ENCODE peak calls at places on chromosomes 5 and 9, in six cellular contexts. W is HepG2, M is K562, L is H1, P is GM12891, B is GM12878. H is an unnamed sample.

GRCh38 chr9:128992995-128993394 is 35.1 kb downstream of the SH3GLB2 start:
- DNase-seq in W (no peak), M (no peak), L (no peak), P (no peak), B (no peak), H (no peak)

GRCh38 chr5:4011943-4012342 is 416.3 kb downstream of the IRX1 start:
- DNase-seq in W (no peak), M (no peak), L (no peak), P (no peak), B (no peak), H (no peak)

GRCh38 chr5:10671041-10672008 is 89.7 kb downstream of the DAP start:
- DNase-seq in W (no peak), M (no peak), L (no peak), P (no peak), B (no peak), H (no peak)

GRCh38 chr5:136016945-136017530 is 11.8 kb upstream of the TGFBI start:
- DNase-seq in W (no peak), M (no peak), L (no peak), P (no peak), B (no peak), H (no peak)

GRCh38 chr5:172678902-172679301 is 37.8 kb downstream of the NEURL1B start:
- DNase-seq in W (no peak), M (peak), L (no peak), P (no peak), B (no peak), H (no peak)

GRCh38 chr5:23314827-23315226 is 192.6 kb upstream of the PRDM9 start:
- DNase-seq in W (no peak), M (no peak), L (no peak), P (no peak), B (no peak), H (no peak)

GRCh38 chr9:6902423-6902822 is 144.7 kb downstream of the KDM4C start:
- DNase-seq in W (no peak), M (no peak), L (no peak), P (no peak), B (no peak), H (no peak)

GRCh38 chr9:5566054-5566618 is 55.8 kb downstream of the PDCD1LG2 start:
- DNase-seq in W (no peak), M (no peak), L (no peak), P (no peak), B (peak), H (no peak)

GRCh38 chr5:133610489-133611356 is 1.6 kb downstream of the FSTL4 start:
- DNase-seq in W (peak), M (peak), L (no peak), P (peak), B (no peak), H (peak)

GRCh38 chr5:177608243-177609075 is 8.5 kb downstream of the B4GALT7 start:
- DNase-seq in W (no peak), M (no peak), L (no peak), P (no peak), B (no peak), H (no peak)

GRCh38 chr5:158824167-158824882 is 275.4 kb downstream of the EBF1 start:
- DNase-seq in W (no peak), M (no peak), L (no peak), P (no peak), B (no peak), H (no peak)

GRCh38 chr5:106874974-106875373 is 795.8 kb downstream of the EFNA5 start:
- DNase-seq in W (no peak), M (no peak), L (no peak), P (no peak), B (no peak), H (no peak)

GRCh38 chr9:109945571-109945970 is 165.6 kb downstream of the PALM2AKAP2 start:
- DNase-seq in W (no peak), M (no peak), L (no peak), P (no peak), B (no peak), H (no peak)

GRCh38 chr9:128902351-128903078 is 18.3 kb upstream of the PHYHD1 start:
- DNase-seq in W (no peak), M (no peak), L (no peak), P (peak), B (no peak), H (peak)

GRCh38 chr9:111928342-111928720 is 31.7 kb downstream of the UGCG start:
- DNase-seq in W (no peak), M (no peak), L (no peak), P (no peak), B (no peak), H (no peak)

GRCh38 chr9:38038307-38039089 is 30.5 kb downstream of the SHB start:
- DNase-seq in W (no peak), M (peak), L (no peak), P (peak), B (no peak), H (no peak)

GRCh38 chr5:60377826-60378225 is 322.1 kb downstream of the DEPDC1B start:
- DNase-seq in W (no peak), M (no peak), L (no peak), P (no peak), B (no peak), H (no peak)

GRCh38 chr9:3337515-3337914 is 188.3 kb downstream of the RFX3 start:
- DNase-seq in W (no peak), M (peak), L (no peak), P (no peak), B (no peak), H (no peak)

GRCh38 chr9:135504262-135505229 is 4.1 kb downstream of the MRPS2 start:
- DNase-seq in W (peak), M (peak), L (no peak), P (peak), B (no peak), H (peak)

GRCh38 chr9:130182090-130182909 is 10.1 kb downstream of the NCS1 start:
- DNase-seq in W (no peak), M (no peak), L (no peak), P (no peak), B (no peak), H (no peak)

GRCh38 chr9:130180516-130180915 is 8.3 kb downstream of the NCS1 start:
- DNase-seq in W (no peak), M (no peak), L (no peak), P (no peak), B (no peak), H (no peak)

GRCh38 chr9:130179508-130179907 is 7.3 kb downstream of the NCS1 start:
- DNase-seq in W (no peak), M (no peak), L (no peak), P (no peak), B (no peak), H (no peak)

GRCh38 chr9:130183133-130183762 is 11.0 kb downstream of the NCS1 start:
- DNase-seq in W (peak), M (no peak), L (no peak), P (no peak), B (no peak), H (no peak)

GRCh38 chr9:130181645-130182044 is 9.4 kb downstream of the NCS1 start:
- DNase-seq in W (no peak), M (no peak), L (no peak), P (no peak), B (no peak), H (no peak)
- TF ChIP-seq TAF1 in W (no peak), M (no peak), L (no peak), P (no peak), B (no peak), H (no peak)

DNA sequence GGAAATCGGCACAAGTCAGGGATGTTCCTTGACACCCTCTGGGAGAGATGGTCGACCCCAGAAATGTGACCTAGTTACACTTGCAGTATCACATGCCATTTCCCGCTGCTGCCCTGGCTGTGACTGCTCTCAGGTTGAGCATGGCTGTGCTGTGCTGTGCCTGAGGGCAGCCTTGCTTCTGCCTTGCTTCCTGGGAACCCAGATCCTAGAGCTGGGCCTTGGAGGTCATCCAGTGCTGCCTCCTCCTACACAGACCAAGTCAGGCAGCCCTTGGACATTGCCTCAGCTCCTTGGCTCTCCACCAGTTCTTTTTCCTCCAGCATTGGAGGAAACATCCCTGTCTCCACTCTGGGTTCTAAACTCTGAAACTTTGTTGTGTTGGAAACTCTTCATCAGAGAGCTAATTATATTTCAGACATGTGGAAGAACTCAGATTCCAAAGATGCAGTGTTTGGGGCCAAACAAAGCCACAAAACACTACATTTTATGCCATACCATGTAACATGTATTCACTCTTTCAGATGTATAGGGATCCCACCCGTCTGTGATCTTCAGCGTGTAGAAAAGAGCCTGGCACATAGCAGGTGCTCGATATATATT is 6.1 kb downstream of the MAMDC2 start:
- DNase-seq in W (no peak), M (no peak), L (no peak), P (no peak), B (no peak), H (no peak)
- TF ChIP-seq POLR2A in W (no peak), M (no peak), L (no peak), P (no peak), B (no peak), H (no peak)

GRCh38 chr5:39475055-39475454 is 50.3 kb upstream of the DAB2 start:
- DNase-seq in W (no peak), M (no peak), L (no peak), P (no peak), B (no peak), H (no peak)

GRCh38 chr5:39476466-39477215 is 51.9 kb upstream of the DAB2 start:
- DNase-seq in W (no peak), M (no peak), L (no peak), P (no peak), B (no peak), H (no peak)

GRCh38 chr5:39479537-39479936 is 54.8 kb upstream of the DAB2 start:
- DNase-seq in W (no peak), M (no peak), L (no peak), P (no peak), B (no peak), H (no peak)

GRCh38 chr5:39482098-39482497 is 57.3 kb upstream of the DAB2 start:
- DNase-seq in W (no peak), M (no peak), L (no peak), P (no peak), B (no peak), H (no peak)

DNA sequence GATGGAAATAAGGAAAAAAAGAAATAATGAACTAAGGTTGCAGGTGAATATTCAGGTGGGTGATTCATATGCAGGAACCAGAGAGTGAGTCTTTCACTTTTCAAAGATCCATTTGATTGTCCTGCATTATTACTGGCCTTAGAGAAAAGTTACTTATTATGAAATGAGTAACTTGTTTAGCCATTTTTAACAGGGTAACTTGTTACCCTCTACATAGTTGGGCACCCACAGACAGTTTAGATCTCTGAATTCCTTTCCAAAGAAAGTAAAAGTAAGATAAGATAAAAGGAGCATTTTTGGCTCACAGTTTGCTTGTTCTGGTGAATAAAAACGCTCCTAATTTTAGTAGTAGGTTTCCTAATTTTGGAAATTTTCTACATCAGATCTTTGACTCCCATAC is 54.1 kb upstream of the DAB2 start:
- DNase-seq in W (no peak), M (no peak), L (no peak), P (no peak), B (no peak), H (no peak)
- TF ChIP-seq TAF1 in W (no peak), M (no peak), L (no peak), P (no peak), B (no peak), H (no peak)

DNA sequence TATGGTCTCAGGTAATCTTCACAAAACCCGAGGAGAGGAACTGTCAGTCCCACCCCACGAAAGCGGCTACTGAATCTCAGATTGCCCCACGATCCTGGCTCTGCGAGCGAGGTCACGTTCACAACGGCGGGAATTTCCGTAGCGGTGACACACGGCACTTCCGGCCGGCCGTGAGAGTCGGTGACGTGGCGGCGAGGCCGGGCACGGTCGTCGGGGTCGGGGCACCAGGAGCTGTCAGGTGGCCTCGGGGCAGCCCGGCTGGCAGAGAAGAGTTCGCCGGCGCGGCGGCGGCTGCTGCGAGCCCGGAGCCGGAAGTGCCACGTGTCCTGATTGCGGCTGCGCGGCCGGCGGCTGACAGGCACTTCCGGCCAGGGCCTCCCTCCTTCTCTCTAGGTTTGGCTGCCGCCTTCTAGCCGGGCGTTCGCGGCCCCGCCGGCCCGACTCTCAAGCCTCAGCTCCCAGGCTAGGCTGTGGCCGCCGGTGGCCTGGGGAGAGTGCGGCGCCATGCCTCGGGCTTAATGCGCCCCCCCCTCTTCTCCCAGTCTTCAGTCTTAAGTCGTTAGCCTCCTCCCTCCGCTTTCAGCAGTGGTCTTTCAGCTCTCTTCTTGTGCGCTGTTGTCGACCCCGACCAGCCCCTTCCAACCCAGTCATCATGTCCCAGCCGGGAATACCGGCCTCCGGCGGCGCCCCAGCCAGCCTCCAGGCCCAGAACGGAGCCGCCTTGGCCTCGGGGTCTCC is at the start of gene SEC24A:
- DNase-seq in W (peak), M (peak), L (peak), P (peak), B (no peak), H (peak)
- TF ChIP-seq POLR2A in W (peak), M (peak), L (peak), P (peak), B (peak), H (peak)

GRCh38 chr9:34267660-34268059 is 61.4 kb downstream of the KIF24 start:
- DNase-seq in W (no peak), M (no peak), L (no peak), P (no peak), B (no peak), H (no peak)
- TF ChIP-seq TAF1 in W (no peak), M (no peak), L (no peak), P (no peak), B (no peak), H (no peak)